ENCODE peak calls at places on chromosomes 16 and 17, in five cellular contexts. A is AG10803, R is AG09319, N is adrenal gland, Y is GM20000. C is an unnamed sample.

GRCh38 chr16:57146735-57147134 is 39.1 kb downstream of the PSME3IP1 start:
- DNase-seq in A (no peak), Y (no peak), N (no peak), R (no peak), C (no peak)

GRCh38 chr16:29857133-29857760 is 5.8 kb downstream of the CDIPT start:
- DNase-seq in R (peak), Y (no peak), N (peak), A (peak), C (no peak)

GRCh38 chr16:57593021-57593420 is 35.4 kb upstream of the ADGRG1 start:
- DNase-seq in A (no peak), R (no peak), Y (no peak), N (no peak), C (no peak)

GRCh38 chr17:10631048-10631700 is 25.9 kb downstream of the MYH3 start:
- DNase-seq in Y (peak), A (peak), N (no peak), R (no peak), C (no peak)

GRCh38 chr16:4015275-4015990 is 100.8 kb downstream of the ADCY9 start:
- DNase-seq in Y (no peak), R (no peak), A (no peak), N (peak), C (no peak)

GRCh38 chr17:31171711-31172110 is 76.9 kb downstream of the NF1 start:
- DNase-seq in N (no peak), A (peak), R (no peak), Y (no peak), C (no peak)

GRCh38 chr16:77596243-77596642 is 126.1 kb upstream of the NUDT7 start:
- DNase-seq in N (no peak), R (peak), Y (no peak), A (peak), C (no peak)

GRCh38 chr17:17223736-17224135 is 13.2 kb downstream of the FLCN start:
- DNase-seq in R (no peak), N (no peak), Y (no peak), A (no peak), C (no peak)

GRCh38 chr17:7558544-7559306 is at the start of gene TNFSF13:
- DNase-seq in A (no peak), Y (no peak), N (peak), R (no peak), C (no peak)

GRCh38 chr16:87150359-87151280 is 166.6 kb downstream of the C16orf95 start:
- DNase-seq in A (no peak), R (no peak), Y (no peak), N (no peak), C (no peak)

GRCh38 chr17:19022128-19022527 is 17.6 kb upstream of the FAM83G start:
- DNase-seq in Y (no peak), R (no peak), N (no peak), A (no peak), C (no peak)

GRCh38 chr17:61009619-61010018 is 332.0 kb downstream of the BCAS3 start:
- DNase-seq in A (no peak), Y (no peak), R (no peak), N (no peak), C (no peak)

DNA sequence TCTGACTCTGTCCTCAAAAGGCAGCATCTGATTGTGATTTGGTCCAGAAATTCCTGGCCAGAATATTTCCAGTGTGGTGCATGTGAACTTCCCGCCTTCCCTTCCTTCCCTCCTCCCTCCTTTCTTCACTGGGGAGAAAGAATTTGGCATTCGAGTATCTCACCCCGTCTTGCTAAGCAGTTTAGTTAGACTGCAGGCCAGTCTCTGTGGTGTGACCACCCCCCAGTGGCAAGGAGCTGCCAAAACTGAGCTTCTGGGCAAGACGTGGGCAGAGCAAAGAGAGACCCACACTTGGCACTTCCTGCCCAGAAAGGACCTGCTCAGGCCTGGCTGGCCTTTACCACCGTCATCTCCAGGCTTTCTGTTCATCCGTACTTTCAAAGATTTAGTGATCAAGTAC is 36.4 kb downstream of the SNX20 start:
- DNase-seq in R (peak), N (peak), Y (peak), A (peak), C (no peak)
- TF ChIP-seq CTCF in R (peak), N (peak), Y (peak), A (peak), C (no peak)

GRCh38 chr16:10314317-10314716 is 71.5 kb upstream of the ATF7IP2 start:
- DNase-seq in A (no peak), Y (no peak), N (no peak), R (no peak), C (no peak)

GRCh38 chr16:10312023-10312422 is 73.8 kb upstream of the ATF7IP2 start:
- DNase-seq in A (no peak), N (no peak), R (no peak), Y (no peak), C (no peak)

GRCh38 chr16:10312784-10313724 is 72.8 kb upstream of the ATF7IP2 start:
- DNase-seq in R (no peak), Y (no peak), N (no peak), A (no peak), C (no peak)

GRCh38 chr16:10317425-10318001 is 68.3 kb upstream of the ATF7IP2 start:
- DNase-seq in R (no peak), Y (no peak), N (no peak), A (no peak), C (no peak)

GRCh38 chr16:10314811-10315210 is 71.0 kb upstream of the ATF7IP2 start:
- DNase-seq in Y (peak), A (peak), N (no peak), R (no peak), C (no peak)
- TF ChIP-seq CTCF in Y (no peak), A (no peak), N (peak), R (no peak), C (peak)

GRCh38 chr17:67245694-67246397 is 850 bp upstream of the HELZ start:
- DNase-seq in R (no peak), N (peak), Y (peak), A (no peak), C (peak)
- TF ChIP-seq CTCF in R (no peak), N (no peak), Y (no peak), A (no peak), C (no peak)

GRCh38 chr16:67183-67791 is 5.1 kb downstream of the RHBDF1 start:
- DNase-seq in A (no peak), R (no peak), Y (no peak), N (no peak), C (no peak)
- TF ChIP-seq CTCF in A (no peak), R (no peak), Y (no peak), N (no peak), C (no peak)

DNA sequence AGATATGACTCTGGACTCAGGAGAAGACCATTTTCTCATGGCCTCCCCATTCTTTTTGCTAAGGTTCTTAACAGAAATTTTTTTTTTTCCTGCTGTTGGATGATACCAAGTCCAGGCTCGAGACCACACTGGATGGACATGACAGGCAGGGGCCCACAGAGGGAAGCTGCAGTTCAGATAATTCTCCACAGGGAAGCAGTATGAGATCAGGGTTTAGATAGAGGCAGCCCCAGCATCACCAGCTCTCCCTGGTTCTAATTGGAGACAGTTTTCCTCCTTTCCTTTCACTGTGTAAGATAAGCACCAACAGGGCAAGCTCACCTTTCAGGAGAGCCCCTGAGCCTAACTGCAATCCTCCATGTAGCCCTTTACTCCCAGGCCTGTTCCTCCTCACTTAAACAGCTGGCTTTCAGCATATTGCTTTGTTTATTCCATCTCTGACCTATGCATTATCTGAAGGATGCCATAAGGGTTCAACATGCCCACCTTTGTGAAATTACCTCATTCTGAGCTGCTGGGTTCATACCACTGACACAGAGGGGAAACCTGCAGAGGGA is 108.1 kb downstream of the SNX11 start:
- DNase-seq in A (peak), N (peak), Y (peak), R (no peak), C (no peak)
- TF ChIP-seq CTCF in A (peak), N (peak), Y (peak), R (peak), C (no peak)

GRCh38 chr17:14196337-14196997 is 40.2 kb downstream of the CDRT15 start:
- DNase-seq in A (no peak), R (no peak), Y (peak), N (no peak), C (no peak)
- TF ChIP-seq CTCF in A (no peak), R (no peak), Y (no peak), N (no peak), C (peak)

GRCh38 chr16:1050466-1050865 is 22.1 kb upstream of the SSTR5 start:
- DNase-seq in N (no peak), Y (no peak), R (no peak), A (no peak), C (no peak)
- TF ChIP-seq CTCF in N (no peak), Y (no peak), R (no peak), A (no peak), C (no peak)

GRCh38 chr16:84959045-84959576 is 52.2 kb downstream of the ZDHHC7 start:
- DNase-seq in A (no peak), N (no peak), R (no peak), Y (no peak), C (no peak)
- TF ChIP-seq CTCF in A (peak), N (no peak), R (peak), Y (peak), C (no peak)

GRCh38 chr17:28951991-28952975 is 965 bp upstream of the PHF12 start:
- DNase-seq in A (peak), N (peak), Y (peak), R (peak), C (peak)
- TF ChIP-seq CTCF in A (no peak), N (no peak), Y (no peak), R (no peak), C (no peak)

GRCh38 chr17:1899403-1900000 is 69.7 kb downstream of the RPA1 start:
- DNase-seq in R (no peak), Y (no peak), A (no peak), N (no peak), C (no peak)
- TF ChIP-seq CTCF in R (no peak), Y (no peak), A (peak), N (peak), C (no peak)